ENCODE peak calls at places on chromosomes 6 and 20, in five cellular contexts. One of them, this sample, is unnamed.

GRCh38 chr6:7469696-7470095 is 71.8 kb upstream of the DSP start:
- DNase-seq in nephron progenitor cell: no peak
- DNase-seq in endodermal cell: no peak
- DNase-seq in HTR-8/SVneo: no peak
- DNase-seq in EL: peak; percentile 20
- DNase-seq in this sample: no peak

GRCh38 chr20:23061713-23062561 is 12.5 kb upstream of the THBD start:
- DNase-seq in nephron progenitor cell: no peak
- DNase-seq in endodermal cell: peak; percentile 75
- DNase-seq in HTR-8/SVneo: peak; percentile 23
- DNase-seq in EL: peak; percentile 75
- DNase-seq in this sample: no peak

GRCh38 chr6:20454201-20454824 is 52.6 kb downstream of the E2F3 start:
- DNase-seq in nephron progenitor cell: no peak
- DNase-seq in endodermal cell: no peak
- DNase-seq in HTR-8/SVneo: no peak
- DNase-seq in EL: no peak
- DNase-seq in this sample: no peak

GRCh38 chr20:9306521-9306920 is 207.9 kb upstream of the LAMP5 start:
- DNase-seq in nephron progenitor cell: no peak
- DNase-seq in endodermal cell: no peak
- DNase-seq in HTR-8/SVneo: no peak
- DNase-seq in EL: peak; percentile 86
- DNase-seq in this sample: no peak

GRCh38 chr6:156900292-156900691 is 123.1 kb downstream of the ARID1B start:
- DNase-seq in nephron progenitor cell: no peak
- DNase-seq in endodermal cell: no peak
- DNase-seq in HTR-8/SVneo: no peak
- DNase-seq in EL: no peak
- DNase-seq in this sample: no peak

GRCh38 chr6:31621991-31622390 is 1.5 kb downstream of the PRRC2A start:
- DNase-seq in nephron progenitor cell: no peak
- DNase-seq in endodermal cell: no peak
- DNase-seq in HTR-8/SVneo: no peak
- DNase-seq in EL: peak; percentile 48
- DNase-seq in this sample: no peak

GRCh38 chr6:116255246-116255800 is 1.4 kb upstream of the TSPYL4 start:
- DNase-seq in nephron progenitor cell: no peak
- DNase-seq in endodermal cell: no peak
- DNase-seq in HTR-8/SVneo: no peak
- DNase-seq in EL: no peak
- DNase-seq in this sample: no peak

GRCh38 chr6:145112711-145113148 is 622.6 kb downstream of the EPM2A start:
- DNase-seq in nephron progenitor cell: no peak
- DNase-seq in endodermal cell: no peak
- DNase-seq in HTR-8/SVneo: no peak
- DNase-seq in EL: peak; percentile 10
- DNase-seq in this sample: no peak

GRCh38 chr6:116556065-116556464 is 2.5 kb downstream of the CALHM4 start:
- DNase-seq in nephron progenitor cell: no peak
- DNase-seq in endodermal cell: no peak
- DNase-seq in HTR-8/SVneo: no peak
- DNase-seq in EL: peak; percentile 88
- DNase-seq in this sample: no peak

GRCh38 chr6:14900919-14901318 is 344.9 kb upstream of the JARID2 start:
- DNase-seq in nephron progenitor cell: no peak
- DNase-seq in endodermal cell: no peak
- DNase-seq in HTR-8/SVneo: no peak
- DNase-seq in EL: no peak
- DNase-seq in this sample: no peak

GRCh38 chr6:62479722-62480121 is 193.7 kb upstream of the KHDRBS2 start:
- DNase-seq in nephron progenitor cell: no peak
- DNase-seq in endodermal cell: no peak
- DNase-seq in HTR-8/SVneo: no peak
- DNase-seq in EL: no peak
- DNase-seq in this sample: no peak

GRCh38 chr6:35417979-35418661 is 34.0 kb upstream of the FANCE start:
- DNase-seq in nephron progenitor cell: no peak
- DNase-seq in endodermal cell: no peak
- DNase-seq in HTR-8/SVneo: no peak
- DNase-seq in EL: no peak
- DNase-seq in this sample: no peak

GRCh38 chr6:46014511-46015118 is 1.0 kb downstream of the CLIC5 start:
- DNase-seq in nephron progenitor cell: peak; percentile 47
- DNase-seq in endodermal cell: peak; percentile 79
- DNase-seq in HTR-8/SVneo: no peak
- DNase-seq in EL: no peak
- DNase-seq in this sample: no peak

GRCh38 chr20:3173582-3174441 is 463 bp upstream of the LZTS3 start:
- DNase-seq in nephron progenitor cell: peak; percentile 98
- DNase-seq in endodermal cell: peak; percentile 97
- DNase-seq in HTR-8/SVneo: peak; percentile 91
- DNase-seq in EL: peak; percentile 86
- DNase-seq in this sample: peak; percentile 60

GRCh38 chr6:136793348-136793747 is 1.1 kb upstream of the MAP3K5 start:
- DNase-seq in nephron progenitor cell: no peak
- DNase-seq in endodermal cell: no peak
- DNase-seq in HTR-8/SVneo: no peak
- DNase-seq in EL: no peak
- DNase-seq in this sample: no peak

GRCh38 chr20:51758978-51759544 is 9.1 kb downstream of the ATP9A start:
- DNase-seq in nephron progenitor cell: no peak
- DNase-seq in endodermal cell: no peak
- DNase-seq in HTR-8/SVneo: no peak
- DNase-seq in EL: no peak
- DNase-seq in this sample: no peak

GRCh38 chr6:31741815-31742214 is 2.0 kb downstream of the MSH5 start:
- DNase-seq in nephron progenitor cell: no peak
- DNase-seq in endodermal cell: no peak
- DNase-seq in HTR-8/SVneo: no peak
- DNase-seq in EL: no peak
- DNase-seq in this sample: no peak

GRCh38 chr6:4253604-4254211 is 118.3 kb upstream of the ECI2 start:
- DNase-seq in nephron progenitor cell: peak; percentile 4
- DNase-seq in endodermal cell: no peak
- DNase-seq in HTR-8/SVneo: peak; percentile 29
- DNase-seq in EL: peak; percentile 65
- DNase-seq in this sample: no peak

GRCh38 chr6:48490658-48491057 is 379.7 kb upstream of the PTCHD4 start:
- DNase-seq in nephron progenitor cell: no peak
- DNase-seq in endodermal cell: no peak
- DNase-seq in HTR-8/SVneo: no peak
- DNase-seq in EL: no peak
- DNase-seq in this sample: no peak

GRCh38 chr6:153170511-153170910 is 39.4 kb upstream of the RGS17 start:
- DNase-seq in nephron progenitor cell: no peak
- DNase-seq in endodermal cell: no peak
- DNase-seq in HTR-8/SVneo: peak; percentile 17
- DNase-seq in EL: peak; percentile 69
- DNase-seq in this sample: no peak

GRCh38 chr20:13868331-13868730 is 83.5 kb downstream of the NDUFAF5 start:
- DNase-seq in nephron progenitor cell: no peak
- DNase-seq in endodermal cell: no peak
- DNase-seq in HTR-8/SVneo: no peak
- DNase-seq in EL: peak; percentile 90
- DNase-seq in this sample: no peak

GRCh38 chr6:63275953-63276352 is 43.8 kb downstream of the LGSN start:
- DNase-seq in nephron progenitor cell: no peak
- DNase-seq in endodermal cell: no peak
- DNase-seq in HTR-8/SVneo: no peak
- DNase-seq in EL: no peak
- DNase-seq in this sample: no peak

GRCh38 chr20:56916345-56916622 is 287.2 kb downstream of the TFAP2C start:
- DNase-seq in nephron progenitor cell: no peak
- DNase-seq in endodermal cell: no peak
- DNase-seq in HTR-8/SVneo: no peak
- DNase-seq in EL: no peak
- DNase-seq in this sample: no peak

GRCh38 chr6:28490191-28490890 is 25.3 kb downstream of the GPX6 start:
- DNase-seq in nephron progenitor cell: no peak
- DNase-seq in endodermal cell: no peak
- DNase-seq in HTR-8/SVneo: peak; percentile 37
- DNase-seq in EL: no peak
- DNase-seq in this sample: no peak

GRCh38 chr6:98787961-98788360 is 46.4 kb upstream of the POU3F2 start:
- DNase-seq in nephron progenitor cell: no peak
- DNase-seq in endodermal cell: peak; percentile 72
- DNase-seq in HTR-8/SVneo: no peak
- DNase-seq in EL: no peak
- DNase-seq in this sample: no peak

GRCh38 chr6:96065211-96065610 is 49.4 kb downstream of the FUT9 start:
- DNase-seq in nephron progenitor cell: no peak
- DNase-seq in endodermal cell: no peak
- DNase-seq in HTR-8/SVneo: no peak
- DNase-seq in EL: no peak
- DNase-seq in this sample: no peak

GRCh38 chr6:287500-287883 is 4.8 kb upstream of the DUSP22 start:
- DNase-seq in nephron progenitor cell: no peak
- DNase-seq in endodermal cell: no peak
- DNase-seq in HTR-8/SVneo: no peak
- DNase-seq in EL: no peak
- DNase-seq in this sample: no peak

GRCh38 chr6:132669690-132670291 is 10.8 kb upstream of the TAAR1 start:
- DNase-seq in nephron progenitor cell: no peak
- DNase-seq in endodermal cell: no peak
- DNase-seq in HTR-8/SVneo: peak; percentile 46
- DNase-seq in EL: peak; percentile 40
- DNase-seq in this sample: no peak

GRCh38 chr20:34300809-34301586 is 2.2 kb downstream of the AHCY start:
- DNase-seq in nephron progenitor cell: no peak
- DNase-seq in endodermal cell: peak; percentile 60
- DNase-seq in HTR-8/SVneo: no peak
- DNase-seq in EL: no peak
- DNase-seq in this sample: no peak

GRCh38 chr20:19453781-19454310 is 241.4 kb downstream of the SLC24A3 start:
- DNase-seq in nephron progenitor cell: peak; percentile 35
- DNase-seq in endodermal cell: peak; percentile 33
- DNase-seq in HTR-8/SVneo: no peak
- DNase-seq in EL: no peak
- DNase-seq in this sample: no peak

GRCh38 chr6:34072727-34073126 is 73.2 kb downstream of the GRM4 start:
- DNase-seq in nephron progenitor cell: no peak
- DNase-seq in endodermal cell: no peak
- DNase-seq in HTR-8/SVneo: no peak
- DNase-seq in EL: no peak
- DNase-seq in this sample: no peak

GRCh38 chr20:59997886-59998285 is 39.7 kb downstream of the CDH26 start:
- DNase-seq in nephron progenitor cell: no peak
- DNase-seq in endodermal cell: no peak
- DNase-seq in HTR-8/SVneo: no peak
- DNase-seq in EL: no peak
- DNase-seq in this sample: no peak

GRCh38 chr20:2178328-2179232 is 77.0 kb downstream of the STK35 start:
- DNase-seq in nephron progenitor cell: no peak
- DNase-seq in endodermal cell: no peak
- DNase-seq in HTR-8/SVneo: no peak
- DNase-seq in EL: no peak
- DNase-seq in this sample: no peak